ENCODE peak calls at places on chromosome 11, in nine cellular contexts. One of them, this sample, is unnamed.
A peak's percentile ranks its signal among the peaks of the same experiment; 100 is the strongest.

GRCh38 chr11:116062526-116063171 is 558.4 kb upstream of the CADM1 start:
- DNase-seq in HuH-7.5: no peak
- DNase-seq in activated T-cell treated with anti-CD3 and anti-CD28 coated beads for 1 hour: no peak
- DNase-seq in MM.1S: no peak
- DNase-seq in NCI-H1436 treated with DMSO at 0.1 percent for 48 hours: no peak
- DNase-seq in right atrium auricular region: no peak
- DNase-seq in lung: no peak
- DNase-seq in SJCRH30: peak; percentile 3
- DNase-seq in AG20443: no peak
- DNase-seq in this sample: peak; percentile 52

GRCh38 chr11:65448074-65448417 is 25.4 kb downstream of the NEAT1 start:
- DNase-seq in lung: no peak
- DNase-seq in AG20443: no peak
- DNase-seq in SJCRH30: no peak
- DNase-seq in MM.1S: no peak
- DNase-seq in activated T-cell treated with anti-CD3 and anti-CD28 coated beads for 1 hour: no peak
- DNase-seq in HuH-7.5: no peak
- DNase-seq in NCI-H1436 treated with DMSO at 0.1 percent for 48 hours: no peak
- DNase-seq in right atrium auricular region: no peak
- DNase-seq in this sample: no peak

GRCh38 chr11:122983438-122984185 is 2.0 kb upstream of the BSX start:
- DNase-seq in lung: no peak
- DNase-seq in HuH-7.5: no peak
- DNase-seq in activated T-cell treated with anti-CD3 and anti-CD28 coated beads for 1 hour: no peak
- DNase-seq in NCI-H1436 treated with DMSO at 0.1 percent for 48 hours: no peak
- DNase-seq in right atrium auricular region: no peak
- DNase-seq in SJCRH30: no peak
- DNase-seq in MM.1S: no peak
- DNase-seq in AG20443: no peak
- DNase-seq in this sample: no peak

GRCh38 chr11:126585388-126586302 is 230.2 kb downstream of the ST3GAL4 start:
- DNase-seq in MM.1S: no peak
- DNase-seq in AG20443: peak; percentile 92
- DNase-seq in SJCRH30: peak; percentile 50
- DNase-seq in activated T-cell treated with anti-CD3 and anti-CD28 coated beads for 1 hour: no peak
- DNase-seq in HuH-7.5: no peak
- DNase-seq in NCI-H1436 treated with DMSO at 0.1 percent for 48 hours: no peak
- DNase-seq in right atrium auricular region: peak; percentile 86
- DNase-seq in lung: peak; percentile 52
- DNase-seq in this sample: peak; percentile 75

GRCh38 chr11:16610738-16611388 is 127.6 kb upstream of the C11orf58 start:
- DNase-seq in activated T-cell treated with anti-CD3 and anti-CD28 coated beads for 1 hour: no peak
- DNase-seq in NCI-H1436 treated with DMSO at 0.1 percent for 48 hours: no peak
- DNase-seq in lung: no peak
- DNase-seq in MM.1S: no peak
- DNase-seq in SJCRH30: no peak
- DNase-seq in HuH-7.5: no peak
- DNase-seq in AG20443: no peak
- DNase-seq in right atrium auricular region: no peak
- DNase-seq in this sample: no peak

GRCh38 chr11:47723041-47723440 is 7.9 kb upstream of the AGBL2 start:
- DNase-seq in AG20443: no peak
- DNase-seq in HuH-7.5: no peak
- DNase-seq in activated T-cell treated with anti-CD3 and anti-CD28 coated beads for 1 hour: no peak
- DNase-seq in lung: no peak
- DNase-seq in right atrium auricular region: no peak
- DNase-seq in SJCRH30: no peak
- DNase-seq in MM.1S: no peak
- DNase-seq in NCI-H1436 treated with DMSO at 0.1 percent for 48 hours: no peak
- DNase-seq in this sample: no peak

GRCh38 chr11:85414175-85414574 is 213.0 kb downstream of the DLG2 start:
- DNase-seq in NCI-H1436 treated with DMSO at 0.1 percent for 48 hours: no peak
- DNase-seq in right atrium auricular region: no peak
- DNase-seq in activated T-cell treated with anti-CD3 and anti-CD28 coated beads for 1 hour: no peak
- DNase-seq in MM.1S: no peak
- DNase-seq in HuH-7.5: no peak
- DNase-seq in lung: no peak
- DNase-seq in SJCRH30: no peak
- DNase-seq in AG20443: no peak
- DNase-seq in this sample: no peak

GRCh38 chr11:32891657-32892354 is 805 bp upstream of the QSER1 start:
- DNase-seq in HuH-7.5: peak; percentile 11
- DNase-seq in NCI-H1436 treated with DMSO at 0.1 percent for 48 hours: no peak
- DNase-seq in right atrium auricular region: no peak
- DNase-seq in SJCRH30: no peak
- DNase-seq in activated T-cell treated with anti-CD3 and anti-CD28 coated beads for 1 hour: no peak
- DNase-seq in AG20443: no peak
- DNase-seq in lung: no peak
- DNase-seq in MM.1S: no peak
- DNase-seq in this sample: no peak

GRCh38 chr11:20022363-20023081 is 137.8 kb downstream of the DBX1 start:
- DNase-seq in lung: no peak
- DNase-seq in MM.1S: no peak
- DNase-seq in right atrium auricular region: no peak
- DNase-seq in AG20443: no peak
- DNase-seq in HuH-7.5: no peak
- DNase-seq in NCI-H1436 treated with DMSO at 0.1 percent for 48 hours: no peak
- DNase-seq in activated T-cell treated with anti-CD3 and anti-CD28 coated beads for 1 hour: no peak
- DNase-seq in SJCRH30: peak; percentile 91
- DNase-seq in this sample: peak; percentile 42

GRCh38 chr11:34632105-34632780 is 11.3 kb downstream of the EHF start:
- DNase-seq in right atrium auricular region: no peak
- DNase-seq in HuH-7.5: no peak
- DNase-seq in NCI-H1436 treated with DMSO at 0.1 percent for 48 hours: peak; percentile 26
- DNase-seq in AG20443: peak; percentile 24
- DNase-seq in SJCRH30: no peak
- DNase-seq in lung: no peak
- DNase-seq in MM.1S: no peak
- DNase-seq in activated T-cell treated with anti-CD3 and anti-CD28 coated beads for 1 hour: no peak
- DNase-seq in this sample: no peak

GRCh38 chr11:123519055-123519796 is 89.2 kb downstream of the GRAMD1B start:
- DNase-seq in HuH-7.5: no peak
- DNase-seq in NCI-H1436 treated with DMSO at 0.1 percent for 48 hours: no peak
- DNase-seq in AG20443: peak; percentile 55
- DNase-seq in lung: no peak
- DNase-seq in right atrium auricular region: no peak
- DNase-seq in activated T-cell treated with anti-CD3 and anti-CD28 coated beads for 1 hour: no peak
- DNase-seq in MM.1S: no peak
- DNase-seq in SJCRH30: no peak
- DNase-seq in this sample: no peak

GRCh38 chr11:125570952-125571351 is 1.7 kb downstream of the EI24 start:
- DNase-seq in NCI-H1436 treated with DMSO at 0.1 percent for 48 hours: no peak
- DNase-seq in lung: no peak
- DNase-seq in MM.1S: no peak
- DNase-seq in HuH-7.5: no peak
- DNase-seq in AG20443: no peak
- DNase-seq in SJCRH30: no peak
- DNase-seq in activated T-cell treated with anti-CD3 and anti-CD28 coated beads for 1 hour: no peak
- DNase-seq in right atrium auricular region: no peak
- DNase-seq in this sample: no peak

GRCh38 chr11:84498016-84498415 is 1129.1 kb downstream of the DLG2 start:
- DNase-seq in NCI-H1436 treated with DMSO at 0.1 percent for 48 hours: no peak
- DNase-seq in activated T-cell treated with anti-CD3 and anti-CD28 coated beads for 1 hour: no peak
- DNase-seq in SJCRH30: no peak
- DNase-seq in MM.1S: no peak
- DNase-seq in HuH-7.5: no peak
- DNase-seq in right atrium auricular region: no peak
- DNase-seq in lung: no peak
- DNase-seq in AG20443: peak; percentile 26
- DNase-seq in this sample: no peak

GRCh38 chr11:73158356-73159051 is 16.4 kb upstream of the FCHSD2 start:
- DNase-seq in activated T-cell treated with anti-CD3 and anti-CD28 coated beads for 1 hour: no peak
- DNase-seq in AG20443: peak; percentile 38
- DNase-seq in HuH-7.5: no peak
- DNase-seq in MM.1S: no peak
- DNase-seq in lung: no peak
- DNase-seq in right atrium auricular region: no peak
- DNase-seq in NCI-H1436 treated with DMSO at 0.1 percent for 48 hours: no peak
- DNase-seq in SJCRH30: no peak
- DNase-seq in this sample: no peak

GRCh38 chr11:74373382-74373781 is 24.9 kb downstream of the PGM2L1 start:
- DNase-seq in AG20443: no peak
- DNase-seq in right atrium auricular region: no peak
- DNase-seq in SJCRH30: no peak
- DNase-seq in HuH-7.5: no peak
- DNase-seq in MM.1S: no peak
- DNase-seq in NCI-H1436 treated with DMSO at 0.1 percent for 48 hours: no peak
- DNase-seq in activated T-cell treated with anti-CD3 and anti-CD28 coated beads for 1 hour: no peak
- DNase-seq in lung: no peak
- DNase-seq in this sample: no peak

GRCh38 chr11:114399903-114400221 is 449 bp downstream of the C11orf71 start:
- DNase-seq in AG20443: peak; percentile 54
- DNase-seq in MM.1S: peak; percentile 48
- DNase-seq in HuH-7.5: peak; percentile 19
- DNase-seq in SJCRH30: no peak
- DNase-seq in lung: no peak
- DNase-seq in NCI-H1436 treated with DMSO at 0.1 percent for 48 hours: peak; percentile 9
- DNase-seq in activated T-cell treated with anti-CD3 and anti-CD28 coated beads for 1 hour: no peak
- DNase-seq in right atrium auricular region: peak; percentile 77
- DNase-seq in this sample: no peak

GRCh38 chr11:27718853-27719574 is 18.8 kb upstream of the BDNF start:
- DNase-seq in right atrium auricular region: no peak
- DNase-seq in SJCRH30: peak; percentile 15
- DNase-seq in lung: no peak
- DNase-seq in NCI-H1436 treated with DMSO at 0.1 percent for 48 hours: no peak
- DNase-seq in HuH-7.5: peak; percentile 71
- DNase-seq in MM.1S: no peak
- DNase-seq in AG20443: peak; percentile 80
- DNase-seq in activated T-cell treated with anti-CD3 and anti-CD28 coated beads for 1 hour: no peak
- DNase-seq in this sample: no peak

GRCh38 chr11:3169235-3169951 is 4.3 kb upstream of the OSBPL5 start:
- DNase-seq in NCI-H1436 treated with DMSO at 0.1 percent for 48 hours: no peak
- DNase-seq in SJCRH30: peak; percentile 71
- DNase-seq in AG20443: peak; percentile 85
- DNase-seq in HuH-7.5: no peak
- DNase-seq in lung: no peak
- DNase-seq in right atrium auricular region: no peak
- DNase-seq in activated T-cell treated with anti-CD3 and anti-CD28 coated beads for 1 hour: no peak
- DNase-seq in MM.1S: no peak
- DNase-seq in this sample: no peak

GRCh38 chr11:69437001-69437875 is 44.2 kb upstream of the LINC01488 start:
- DNase-seq in AG20443: no peak
- DNase-seq in SJCRH30: peak; percentile 96
- DNase-seq in NCI-H1436 treated with DMSO at 0.1 percent for 48 hours: no peak
- DNase-seq in lung: peak; percentile 64
- DNase-seq in right atrium auricular region: no peak
- DNase-seq in MM.1S: no peak
- DNase-seq in HuH-7.5: peak; percentile 100
- DNase-seq in activated T-cell treated with anti-CD3 and anti-CD28 coated beads for 1 hour: no peak
- DNase-seq in this sample: no peak

GRCh38 chr11:7523416-7524210 is 9.8 kb downstream of the PPFIBP2 start:
- DNase-seq in MM.1S: no peak
- DNase-seq in AG20443: no peak
- DNase-seq in SJCRH30: no peak
- DNase-seq in lung: no peak
- DNase-seq in right atrium auricular region: no peak
- DNase-seq in HuH-7.5: no peak
- DNase-seq in NCI-H1436 treated with DMSO at 0.1 percent for 48 hours: no peak
- DNase-seq in activated T-cell treated with anti-CD3 and anti-CD28 coated beads for 1 hour: no peak
- DNase-seq in this sample: no peak

GRCh38 chr11:8814209-8814922 is 96.6 kb upstream of the AKIP1 start:
- DNase-seq in NCI-H1436 treated with DMSO at 0.1 percent for 48 hours: no peak
- DNase-seq in AG20443: no peak
- DNase-seq in MM.1S: no peak
- DNase-seq in SJCRH30: no peak
- DNase-seq in lung: peak; percentile 32
- DNase-seq in activated T-cell treated with anti-CD3 and anti-CD28 coated beads for 1 hour: no peak
- DNase-seq in HuH-7.5: no peak
- DNase-seq in right atrium auricular region: no peak
- DNase-seq in this sample: peak; percentile 53

This sample was measured in NCI-H187 treated with DMSO at 0.1 percent for 48 hours.